ENCODE peak calls at places on chromosomes 3 and 15, in six cellular contexts. M is IMR-90, R is neuronal stem cell, C is H1, A is mesenchymal stem cell, I is trophoblast cell. L is an unnamed sample.

GRCh38 chr15:82548700-82549099 is 8.4 kb upstream of the RPS17 start:
- DNase-seq in M (peak; percentile 12), R (no peak), C (no peak), A (no peak), I (no peak), L (no peak)

GRCh38 chr15:65101418-65101890 is 13.5 kb downstream of the UBAP1L start:
- DNase-seq in M (peak; percentile 63), R (peak; percentile 88), C (peak; percentile 73), A (peak; percentile 70), I (peak; percentile 79), L (peak; percentile 87)

GRCh38 chr3:170999737-171000242 is 26.7 kb downstream of the SLC2A2 start:
- DNase-seq in M (peak; percentile 93), R (no peak), C (no peak), A (peak; percentile 87), I (peak; percentile 75), L (no peak)

GRCh38 chr3:79380581-79380980 is 387.2 kb downstream of the ROBO1 start:
- DNase-seq in M (peak; percentile 17), R (no peak), C (no peak), A (no peak), I (no peak), L (no peak)

GRCh38 chr15:71679223-71680078 is 130.9 kb upstream of the NR2E3 start:
- DNase-seq in M (peak; percentile 83), R (no peak), C (no peak), A (peak; percentile 30), I (peak; percentile 10), L (no peak)

GRCh38 chr3:123096701-123097100 is 29.9 kb downstream of the PDIA5 start:
- DNase-seq in M (peak; percentile 75), R (no peak), C (no peak), A (peak; percentile 68), I (no peak), L (no peak)

GRCh38 chr3:112635674-112636073 is 5.3 kb downstream of the CCDC80 start:
- DNase-seq in M (peak; percentile 97), R (no peak), C (no peak), A (peak; percentile 94), I (no peak), L (no peak)

GRCh38 chr3:65548848-65549625 is 489.7 kb downstream of the MAGI1 start:
- DNase-seq in M (no peak), R (peak; percentile 44), C (no peak), A (peak; percentile 17), I (no peak), L (peak; percentile 42)

GRCh38 chr3:181752202-181752671 is 40.5 kb downstream of the SOX2 start:
- DNase-seq in M (no peak), R (no peak), C (no peak), A (no peak), I (no peak), L (no peak)

GRCh38 chr15:89904519-89904918 is 8.2 kb downstream of the ARPIN start:
- DNase-seq in M (no peak), R (no peak), C (no peak), A (no peak), I (no peak), L (no peak)

GRCh38 chr15:101006931-101007687 is 88.0 kb downstream of the LRRK1 start:
- DNase-seq in M (peak; percentile 73), R (peak; percentile 72), C (peak; percentile 69), A (peak; percentile 80), I (peak; percentile 92), L (peak; percentile 81)

GRCh38 chr3:146577662-146578061 is 27.5 kb downstream of the PLSCR5 start:
- DNase-seq in M (peak; percentile 73), R (no peak), C (no peak), A (peak; percentile 61), I (peak; percentile 74), L (no peak)

GRCh38 chr15:44243829-44244228 is 44.7 kb upstream of the GOLM2 start:
- DNase-seq in M (no peak), R (no peak), C (no peak), A (no peak), I (no peak), L (no peak)

GRCh38 chr3:13684854-13685253 is 135.9 kb downstream of the FBLN2 start:
- DNase-seq in M (no peak), R (no peak), C (no peak), A (no peak), I (no peak), L (no peak)

GRCh38 chr3:186902154-186902553 is 28.2 kb upstream of the ST6GAL1 start:
- DNase-seq in M (no peak), R (no peak), C (no peak), A (no peak), I (no peak), L (no peak)

GRCh38 chr3:33067484-33067883 is 29.5 kb downstream of the GLB1 start:
- DNase-seq in M (peak; percentile 81), R (no peak), C (no peak), A (peak; percentile 37), I (peak; percentile 36), L (no peak)

GRCh38 chr3:125401402-125401801 is 26.3 kb upstream of the ZNF148 start:
- DNase-seq in M (peak; percentile 48), R (no peak), C (no peak), A (no peak), I (peak; percentile 87), L (no peak)

GRCh38 chr3:8972614-8973013 is 9.3 kb upstream of the RAD18 start:
- DNase-seq in M (peak; percentile 47), R (no peak), C (no peak), A (peak; percentile 49), I (peak; percentile 21), L (no peak)

GRCh38 chr3:111299070-111299672 is 227.6 kb downstream of the NECTIN3 start:
- DNase-seq in M (peak; percentile 52), R (no peak), C (no peak), A (no peak), I (no peak), L (no peak)

GRCh38 chr3:70753572-70753971 is 441.1 kb upstream of the MDFIC2 start:
- DNase-seq in M (no peak), R (no peak), C (peak; percentile 9), A (no peak), I (no peak), L (peak; percentile 31)

GRCh38 chr15:52102468-52102867 is 10.1 kb downstream of the BCL2L10 start:
- DNase-seq in M (peak; percentile 92), R (no peak), C (no peak), A (peak; percentile 94), I (peak; percentile 62), L (no peak)

GRCh38 chr3:29880809-29881208 is 599.9 kb downstream of the RBMS3 start:
- DNase-seq in M (no peak), R (no peak), C (no peak), A (no peak), I (no peak), L (no peak)
- H3K14ac ChIP-seq in M (no peak overlapping the region), R (no peak overlapping the region), C (no peak overlapping the region), A (no peak overlapping the region), I (no peak overlapping the region), L (no peak overlapping the region)

GRCh38 chr3:151351648-151352047 is 22.3 kb upstream of the P2RY13 start:
- DNase-seq in M (no peak), R (no peak), C (no peak), A (no peak), I (no peak), L (no peak)
- H3K4me2 ChIP-seq in M (no peak overlapping the region), R (no peak overlapping the region), C (no peak overlapping the region), A (no peak overlapping the region), I (no peak overlapping the region), L (no peak overlapping the region)

DNA sequence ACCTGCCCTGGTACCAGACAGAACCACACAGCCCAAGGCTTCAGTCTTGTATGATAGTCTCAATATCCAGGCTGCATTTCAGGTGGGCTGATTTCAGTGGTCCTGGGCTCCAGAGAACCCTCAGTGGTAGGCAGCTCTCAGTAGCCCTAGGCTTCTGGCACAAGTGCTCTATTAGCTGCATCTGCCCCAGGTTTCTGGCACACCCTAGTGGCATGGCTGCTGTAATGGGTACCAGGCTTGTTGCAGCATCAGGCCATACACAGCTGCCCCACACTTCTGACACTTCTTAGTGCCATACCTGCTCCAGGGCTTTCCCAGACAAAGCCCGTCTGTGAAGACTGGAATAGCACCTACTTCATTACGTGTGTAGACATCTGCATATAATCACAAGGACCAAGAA is 1062.2 kb upstream of the EPHA6 start:
- DNase-seq in M (no peak), R (no peak), C (no peak), A (no peak), I (no peak), L (no peak)
- H3K14ac ChIP-seq in M (no peak overlapping the region), R (peak overlapping the region; percentile 90), C (no peak overlapping the region), A (no peak overlapping the region), I (no peak overlapping the region), L (no peak overlapping the region)

GRCh38 chr3:142115927-142116668 is 33.2 kb downstream of the TFDP2 start:
- DNase-seq in M (no peak), R (no peak), C (no peak), A (no peak), I (peak; percentile 78), L (no peak)

GRCh38 chr3:142117452-142117851 is 31.9 kb downstream of the TFDP2 start:
- DNase-seq in M (no peak), R (no peak), C (no peak), A (no peak), I (no peak), L (no peak)

GRCh38 chr3:142118911-142119310 is 30.4 kb downstream of the TFDP2 start:
- DNase-seq in M (no peak), R (no peak), C (no peak), A (no peak), I (peak; percentile 70), L (no peak)

GRCh38 chr3:142112601-142113000 is 36.7 kb downstream of the TFDP2 start:
- DNase-seq in M (no peak), R (no peak), C (no peak), A (no peak), I (peak; percentile 53), L (no peak)

GRCh38 chr3:142117052-142117451 is 32.3 kb downstream of the TFDP2 start:
- DNase-seq in M (peak; percentile 8), R (no peak), C (no peak), A (no peak), I (no peak), L (no peak)
- H3K4me2 ChIP-seq in M (no peak overlapping the region), R (no peak overlapping the region), C (no peak overlapping the region), A (no peak overlapping the region), I (no peak overlapping the region), L (no peak overlapping the region)

DNA sequence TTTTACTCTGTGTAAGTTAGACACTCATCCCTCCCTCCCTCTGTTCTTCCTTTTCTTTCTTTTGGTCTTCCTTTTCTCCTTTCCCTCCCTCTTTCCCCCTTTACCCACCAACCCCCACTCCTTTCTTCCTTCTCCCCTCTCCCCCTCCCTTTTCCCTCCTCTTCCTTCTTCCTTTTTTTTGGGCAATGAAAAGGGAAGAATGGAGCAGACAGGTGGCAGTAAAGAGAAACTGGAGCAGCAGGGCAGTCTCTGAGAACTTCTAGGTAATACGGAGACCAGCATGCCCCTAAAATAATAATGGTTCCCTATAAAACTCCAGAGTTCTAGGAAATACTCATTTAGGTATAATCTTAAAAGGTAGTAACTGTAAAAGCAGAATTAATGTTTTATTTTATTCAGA is 11.4 kb upstream of the GPR171 start:
- DNase-seq in M (no peak), R (no peak), C (no peak), A (no peak), I (no peak), L (no peak)
- H3K14ac ChIP-seq in M (no peak overlapping the region), R (no peak overlapping the region), C (no peak overlapping the region), A (no peak overlapping the region), I (no peak overlapping the region), L (no peak overlapping the region)